ENCODE peak calls at places on chromosomes 16 and 17, in six cellular contexts. One of them, this sample, is unnamed.
A peak's percentile ranks its signal among the peaks of the same experiment; 100 is the strongest.

GRCh38 chr16:1183235-1183907 is 30.5 kb downstream of the CACNA1H start:
- DNase-seq in heart left ventricle: peak; percentile 67
- DNase-seq in T-helper 17 cell: no peak
- DNase-seq in right lobe of liver: no peak
- DNase-seq in NCI-H1436: peak; percentile 71
- DNase-seq in choroid plexus epithelial cell: peak; percentile 81
- DNase-seq in this sample: no peak

GRCh38 chr17:80023261-80024205 is 12.1 kb downstream of the TBC1D16 start:
- DNase-seq in heart left ventricle: no peak
- DNase-seq in T-helper 17 cell: no peak
- DNase-seq in right lobe of liver: no peak
- DNase-seq in NCI-H1436: no peak
- DNase-seq in choroid plexus epithelial cell: no peak
- DNase-seq in this sample: peak; percentile 83

GRCh38 chr16:58219432-58219831 is 21.5 kb upstream of the CSNK2A2 start:
- DNase-seq in heart left ventricle: no peak
- DNase-seq in T-helper 17 cell: no peak
- DNase-seq in right lobe of liver: no peak
- DNase-seq in NCI-H1436: no peak
- DNase-seq in choroid plexus epithelial cell: no peak
- DNase-seq in this sample: no peak

GRCh38 chr17:33044771-33045170 is 53.1 kb downstream of the SPACA3 start:
- DNase-seq in heart left ventricle: no peak
- DNase-seq in T-helper 17 cell: no peak
- DNase-seq in right lobe of liver: no peak
- DNase-seq in NCI-H1436: no peak
- DNase-seq in choroid plexus epithelial cell: no peak
- DNase-seq in this sample: no peak

GRCh38 chr17:43994272-43995149 is 9.9 kb upstream of the NAGS start:
- DNase-seq in heart left ventricle: peak; percentile 49
- DNase-seq in T-helper 17 cell: peak; percentile 54
- DNase-seq in right lobe of liver: peak; percentile 73
- DNase-seq in NCI-H1436: peak; percentile 56
- DNase-seq in choroid plexus epithelial cell: peak; percentile 67
- DNase-seq in this sample: peak; percentile 59

GRCh38 chr17:45997624-45998023 is 1.4 kb upstream of the STH start:
- DNase-seq in heart left ventricle: no peak
- DNase-seq in T-helper 17 cell: no peak
- DNase-seq in right lobe of liver: no peak
- DNase-seq in NCI-H1436: no peak
- DNase-seq in choroid plexus epithelial cell: peak; percentile 23
- DNase-seq in this sample: no peak

GRCh38 chr17:36849871-36850348 is 87.4 kb upstream of the LHX1 start:
- DNase-seq in heart left ventricle: no peak
- DNase-seq in T-helper 17 cell: no peak
- DNase-seq in right lobe of liver: no peak
- DNase-seq in NCI-H1436: no peak
- DNase-seq in choroid plexus epithelial cell: peak; percentile 78
- DNase-seq in this sample: no peak

GRCh38 chr17:64259922-64260321 is 3.1 kb downstream of the TEX2 start:
- DNase-seq in heart left ventricle: no peak
- DNase-seq in T-helper 17 cell: no peak
- DNase-seq in right lobe of liver: no peak
- DNase-seq in NCI-H1436: no peak
- DNase-seq in choroid plexus epithelial cell: peak; percentile 67
- DNase-seq in this sample: peak; percentile 39

GRCh38 chr17:49513616-49514373 is 18.7 kb downstream of the NGFR start:
- DNase-seq in heart left ventricle: peak; percentile 74
- DNase-seq in T-helper 17 cell: no peak
- DNase-seq in right lobe of liver: no peak
- DNase-seq in NCI-H1436: no peak
- DNase-seq in choroid plexus epithelial cell: no peak
- DNase-seq in this sample: peak; percentile 75

GRCh38 chr16:56781565-56781964 is 51.6 kb downstream of the NUP93 start:
- DNase-seq in heart left ventricle: no peak
- DNase-seq in T-helper 17 cell: no peak
- DNase-seq in right lobe of liver: no peak
- DNase-seq in NCI-H1436: no peak
- DNase-seq in choroid plexus epithelial cell: no peak
- DNase-seq in this sample: no peak

GRCh38 chr17:76732734-76733617 is 4.2 kb downstream of the SRSF2 start:
- DNase-seq in heart left ventricle: no peak
- DNase-seq in T-helper 17 cell: no peak
- DNase-seq in right lobe of liver: no peak
- DNase-seq in NCI-H1436: no peak
- DNase-seq in choroid plexus epithelial cell: no peak
- DNase-seq in this sample: no peak

GRCh38 chr16:11173426-11173825 is 82.6 kb downstream of the SOCS1 start:
- DNase-seq in heart left ventricle: no peak
- DNase-seq in T-helper 17 cell: no peak
- DNase-seq in right lobe of liver: no peak
- DNase-seq in NCI-H1436: no peak
- DNase-seq in choroid plexus epithelial cell: no peak
- DNase-seq in this sample: no peak

GRCh38 chr17:32859857-32860525 is 16.9 kb downstream of the MYO1D start:
- DNase-seq in heart left ventricle: no peak
- DNase-seq in T-helper 17 cell: no peak
- DNase-seq in right lobe of liver: no peak
- DNase-seq in NCI-H1436: no peak
- DNase-seq in choroid plexus epithelial cell: no peak
- DNase-seq in this sample: no peak

GRCh38 chr16:10584956-10585561 is 4.7 kb upstream of the EMP2 start:
- DNase-seq in heart left ventricle: no peak
- DNase-seq in T-helper 17 cell: no peak
- DNase-seq in right lobe of liver: no peak
- DNase-seq in NCI-H1436: no peak
- DNase-seq in choroid plexus epithelial cell: no peak
- DNase-seq in this sample: no peak

GRCh38 chr17:75540923-75541503 is 15.5 kb downstream of the LLGL2 start:
- DNase-seq in heart left ventricle: no peak
- DNase-seq in T-helper 17 cell: no peak
- DNase-seq in right lobe of liver: no peak
- DNase-seq in NCI-H1436: no peak
- DNase-seq in choroid plexus epithelial cell: no peak
- DNase-seq in this sample: no peak

This sample was measured in upper lobe of left lung.